ENCODE peak calls at places on chromosome 3, in eight cellular contexts. One of them, this sample, is unnamed.
A peak's percentile ranks its signal among the peaks of the same experiment; 100 is the strongest.

GRCh38 chr3:149767720-149768119 is 15.4 kb upstream of the COMMD2 start:
- DNase-seq in putamen: peak; percentile 94
- DNase-seq in LHCN-M2: no peak
- DNase-seq in activated naive CD4-positive, alpha-beta T cell: no peak
- DNase-seq in NCI-H2081: no peak
- DNase-seq in SIG-M5: no peak
- DNase-seq in AG09309: no peak
- DNase-seq in thyroid gland: no peak
- DNase-seq in this sample: no peak

GRCh38 chr3:14590594-14590993 is 50.5 kb upstream of the GRIP2 start:
- DNase-seq in putamen: no peak
- DNase-seq in LHCN-M2: no peak
- DNase-seq in activated naive CD4-positive, alpha-beta T cell: no peak
- DNase-seq in NCI-H2081: no peak
- DNase-seq in SIG-M5: no peak
- DNase-seq in AG09309: no peak
- DNase-seq in thyroid gland: no peak
- DNase-seq in this sample: no peak

GRCh38 chr3:28726840-28727239 is 378.2 kb upstream of the AZI2 start:
- DNase-seq in putamen: no peak
- DNase-seq in LHCN-M2: peak; percentile 52
- DNase-seq in activated naive CD4-positive, alpha-beta T cell: no peak
- DNase-seq in NCI-H2081: peak; percentile 1
- DNase-seq in SIG-M5: no peak
- DNase-seq in AG09309: no peak
- DNase-seq in thyroid gland: peak; percentile 63
- DNase-seq in this sample: no peak

GRCh38 chr3:9622438-9622837 is 26.9 kb upstream of the MTMR14 start:
- DNase-seq in putamen: no peak
- DNase-seq in LHCN-M2: no peak
- DNase-seq in activated naive CD4-positive, alpha-beta T cell: no peak
- DNase-seq in NCI-H2081: no peak
- DNase-seq in SIG-M5: no peak
- DNase-seq in AG09309: no peak
- DNase-seq in thyroid gland: no peak
- DNase-seq in this sample: no peak

GRCh38 chr3:146884291-146884690 is 279.1 kb upstream of the PLSCR5 start:
- DNase-seq in putamen: no peak
- DNase-seq in LHCN-M2: no peak
- DNase-seq in activated naive CD4-positive, alpha-beta T cell: no peak
- DNase-seq in NCI-H2081: no peak
- DNase-seq in SIG-M5: no peak
- DNase-seq in AG09309: no peak
- DNase-seq in thyroid gland: no peak
- DNase-seq in this sample: no peak

GRCh38 chr3:67655364-67656121 is 1.1 kb upstream of the SUCLG2 start:
- DNase-seq in putamen: no peak
- DNase-seq in LHCN-M2: no peak
- DNase-seq in activated naive CD4-positive, alpha-beta T cell: peak; percentile 7
- DNase-seq in NCI-H2081: no peak
- DNase-seq in SIG-M5: no peak
- DNase-seq in AG09309: no peak
- DNase-seq in thyroid gland: peak; percentile 28
- DNase-seq in this sample: no peak

GRCh38 chr3:51960386-51960785 is 5.2 kb downstream of the GPR62 start:
- DNase-seq in putamen: no peak
- DNase-seq in LHCN-M2: no peak
- DNase-seq in activated naive CD4-positive, alpha-beta T cell: no peak
- DNase-seq in NCI-H2081: no peak
- DNase-seq in SIG-M5: no peak
- DNase-seq in AG09309: no peak
- DNase-seq in thyroid gland: no peak
- DNase-seq in this sample: no peak

GRCh38 chr3:152213086-152213674 is 55.5 kb upstream of the MBNL1 start:
- DNase-seq in putamen: no peak
- DNase-seq in LHCN-M2: no peak
- DNase-seq in activated naive CD4-positive, alpha-beta T cell: no peak
- DNase-seq in NCI-H2081: no peak
- DNase-seq in SIG-M5: peak; percentile 30
- DNase-seq in AG09309: no peak
- DNase-seq in thyroid gland: peak; percentile 7
- DNase-seq in this sample: no peak

GRCh38 chr3:135930243-135930642 is 35.3 kb upstream of the PPP2R3A start:
- DNase-seq in putamen: no peak
- DNase-seq in LHCN-M2: peak; percentile 1
- DNase-seq in activated naive CD4-positive, alpha-beta T cell: no peak
- DNase-seq in NCI-H2081: no peak
- DNase-seq in SIG-M5: no peak
- DNase-seq in AG09309: no peak
- DNase-seq in thyroid gland: no peak
- DNase-seq in this sample: no peak

GRCh38 chr3:118772036-118773030 is 262.3 kb downstream of the IGSF11 start:
- DNase-seq in putamen: no peak
- DNase-seq in LHCN-M2: no peak
- DNase-seq in activated naive CD4-positive, alpha-beta T cell: no peak
- DNase-seq in NCI-H2081: peak; percentile 26
- DNase-seq in SIG-M5: peak; percentile 59
- DNase-seq in AG09309: no peak
- DNase-seq in thyroid gland: no peak
- DNase-seq in this sample: no peak

GRCh38 chr3:69368129-69368741 is 17.7 kb downstream of the FRMD4B start:
- DNase-seq in putamen: no peak
- DNase-seq in LHCN-M2: peak; percentile 98
- DNase-seq in activated naive CD4-positive, alpha-beta T cell: no peak
- DNase-seq in NCI-H2081: no peak
- DNase-seq in SIG-M5: no peak
- DNase-seq in AG09309: no peak
- DNase-seq in thyroid gland: no peak
- DNase-seq in this sample: no peak

GRCh38 chr3:193585530-193585929 is 7.5 kb upstream of the OPA1 start:
- DNase-seq in putamen: no peak
- DNase-seq in LHCN-M2: no peak
- DNase-seq in activated naive CD4-positive, alpha-beta T cell: no peak
- DNase-seq in NCI-H2081: no peak
- DNase-seq in SIG-M5: no peak
- DNase-seq in AG09309: no peak
- DNase-seq in thyroid gland: no peak
- DNase-seq in this sample: no peak

GRCh38 chr3:32969656-32970055 is 18.2 kb downstream of the CCR4 start:
- DNase-seq in putamen: no peak
- DNase-seq in LHCN-M2: no peak
- DNase-seq in activated naive CD4-positive, alpha-beta T cell: no peak
- DNase-seq in NCI-H2081: no peak
- DNase-seq in SIG-M5: no peak
- DNase-seq in AG09309: no peak
- DNase-seq in thyroid gland: no peak
- DNase-seq in this sample: no peak

GRCh38 chr3:125647318-125648014 is 52.2 kb upstream of the OSBPL11 start:
- DNase-seq in putamen: no peak
- DNase-seq in LHCN-M2: no peak
- DNase-seq in activated naive CD4-positive, alpha-beta T cell: no peak
- DNase-seq in NCI-H2081: no peak
- DNase-seq in SIG-M5: no peak
- DNase-seq in AG09309: no peak
- DNase-seq in thyroid gland: peak; percentile 87
- DNase-seq in this sample: no peak

GRCh38 chr3:38650248-38650940 is 907 bp upstream of the SCN5A start:
- DNase-seq in putamen: peak; percentile 37
- DNase-seq in LHCN-M2: no peak
- DNase-seq in activated naive CD4-positive, alpha-beta T cell: no peak
- DNase-seq in NCI-H2081: no peak
- DNase-seq in SIG-M5: no peak
- DNase-seq in AG09309: no peak
- DNase-seq in thyroid gland: no peak
- DNase-seq in this sample: no peak

GRCh38 chr3:168952551-168952950 is 711.0 kb downstream of the MECOM start:
- DNase-seq in putamen: no peak
- DNase-seq in LHCN-M2: peak; percentile 41
- DNase-seq in activated naive CD4-positive, alpha-beta T cell: no peak
- DNase-seq in NCI-H2081: no peak
- DNase-seq in SIG-M5: no peak
- DNase-seq in AG09309: no peak
- DNase-seq in thyroid gland: no peak
- DNase-seq in this sample: no peak

GRCh38 chr3:113070226-113071220 is 79.7 kb downstream of the GTPBP8 start:
- DNase-seq in putamen: no peak
- DNase-seq in LHCN-M2: no peak
- DNase-seq in activated naive CD4-positive, alpha-beta T cell: no peak
- DNase-seq in NCI-H2081: no peak
- DNase-seq in SIG-M5: no peak
- DNase-seq in AG09309: peak; percentile 25
- DNase-seq in thyroid gland: no peak
- DNase-seq in this sample: no peak

GRCh38 chr3:172106989-172107388 is 67.6 kb downstream of the FNDC3B start:
- DNase-seq in putamen: peak; percentile 36
- DNase-seq in LHCN-M2: peak; percentile 67
- DNase-seq in activated naive CD4-positive, alpha-beta T cell: no peak
- DNase-seq in NCI-H2081: no peak
- DNase-seq in SIG-M5: peak; percentile 90
- DNase-seq in AG09309: no peak
- DNase-seq in thyroid gland: peak; percentile 35
- DNase-seq in this sample: no peak

GRCh38 chr3:172630316-172630715 is 80.6 kb downstream of the NCEH1 start:
- DNase-seq in putamen: no peak
- DNase-seq in LHCN-M2: peak; percentile 68
- DNase-seq in activated naive CD4-positive, alpha-beta T cell: no peak
- DNase-seq in NCI-H2081: no peak
- DNase-seq in SIG-M5: no peak
- DNase-seq in AG09309: no peak
- DNase-seq in thyroid gland: no peak
- DNase-seq in this sample: no peak

GRCh38 chr3:151398895-151399294 is 14.3 kb upstream of the P2RY12 start:
- DNase-seq in putamen: no peak
- DNase-seq in LHCN-M2: no peak
- DNase-seq in activated naive CD4-positive, alpha-beta T cell: no peak
- DNase-seq in NCI-H2081: no peak
- DNase-seq in SIG-M5: no peak
- DNase-seq in AG09309: no peak
- DNase-seq in thyroid gland: no peak
- DNase-seq in this sample: no peak

GRCh38 chr3:52088445-52089367 is 32.3 kb upstream of the DUSP7 start:
- DNase-seq in putamen: no peak
- DNase-seq in LHCN-M2: peak; percentile 96
- DNase-seq in activated naive CD4-positive, alpha-beta T cell: no peak
- DNase-seq in NCI-H2081: no peak
- DNase-seq in SIG-M5: no peak
- DNase-seq in AG09309: no peak
- DNase-seq in thyroid gland: no peak
- DNase-seq in this sample: no peak

GRCh38 chr3:107117922-107118576 is 259.2 kb upstream of the CCDC54 start:
- DNase-seq in putamen: peak; percentile 83
- DNase-seq in LHCN-M2: peak; percentile 84
- DNase-seq in activated naive CD4-positive, alpha-beta T cell: no peak
- DNase-seq in NCI-H2081: peak; percentile 42
- DNase-seq in SIG-M5: no peak
- DNase-seq in AG09309: peak; percentile 51
- DNase-seq in thyroid gland: peak; percentile 7
- DNase-seq in this sample: peak; percentile 43

This sample was measured in AG04450.